ENCODE peak calls at places on chromosomes 3 and 15, in four cellular contexts. H is CD4-positive, CD25-positive, alpha-beta regulatory T cell; W is foreskin keratinocyte; X is upper lobe of left lung. D is an unnamed sample.

GRCh38 chr3:141942006-141942405 is 65.6 kb downstream of the ATP1B3 start:
- DNase-seq in H (no peak), W (no peak), X (no peak), D (no peak)

GRCh38 chr15:57375827-57376694 is at the start of gene CGNL1:
- DNase-seq in H (no peak), W (no peak), X (peak; percentile 92), D (no peak)

GRCh38 chr3:36480916-36481648 is 100.8 kb downstream of the STAC start:
- DNase-seq in H (no peak), W (no peak), X (no peak), D (no peak)

GRCh38 chr3:10268930-10269329 is 20.7 kb downstream of the TATDN2 start:
- DNase-seq in H (no peak), W (no peak), X (no peak), D (no peak)

GRCh38 chr3:11835028-11835639 is 11.6 kb downstream of the TAMM41 start:
- DNase-seq in H (no peak), W (peak; percentile 15), X (no peak), D (no peak)

GRCh38 chr15:39618063-39618823 is 37.4 kb downstream of the THBS1 start:
- DNase-seq in H (no peak), W (peak; percentile 72), X (no peak), D (no peak)

GRCh38 chr3:16211176-16211904 is 36.9 kb downstream of the GALNT15 start:
- DNase-seq in H (no peak), W (peak; percentile 3), X (no peak), D (no peak)

GRCh38 chr3:47661121-47661752 is 82.6 kb upstream of the CSPG5 start:
- DNase-seq in H (no peak), W (peak; percentile 22), X (no peak), D (no peak)

GRCh38 chr3:123448503-123449091 is at the start of gene ADCY5:
- DNase-seq in H (no peak), W (no peak), X (peak; percentile 88), D (no peak)

GRCh38 chr15:63186065-63186464 is 3.3 kb upstream of the RAB8B start:
- DNase-seq in H (no peak), W (peak; percentile 85), X (no peak), D (no peak)

GRCh38 chr3:197599089-197599765 is 43.5 kb upstream of the BDH1 start:
- DNase-seq in H (peak; percentile 66), W (peak; percentile 74), X (peak; percentile 59), D (peak; percentile 53)

GRCh38 chr3:184166671-184167070 is 8.0 kb upstream of the AP2M1 start:
- DNase-seq in H (no peak), W (no peak), X (no peak), D (no peak)

GRCh38 chr15:96766387-96766786 is 435.9 kb downstream of the NR2F2 start:
- DNase-seq in H (no peak), W (no peak), X (no peak), D (no peak)

GRCh38 chr15:93164409-93164808 is 75.4 kb upstream of the RGMA start:
- DNase-seq in H (no peak), W (no peak), X (no peak), D (no peak)

GRCh38 chr3:50738252-50738598 is 63.5 kb downstream of the DOCK3 start:
- DNase-seq in H (no peak), W (no peak), X (peak; percentile 8), D (no peak)

GRCh38 chr3:120678984-120679383 is 3.1 kb downstream of the HGD start:
- DNase-seq in H (no peak), W (peak; percentile 11), X (no peak), D (no peak)

GRCh38 chr3:141959921-141960554 is 83.6 kb downstream of the ATP1B3 start:
- DNase-seq in H (no peak), W (peak; percentile 79), X (no peak), D (no peak)

GRCh38 chr3:101134331-101134730 is 141.1 kb upstream of the ABI3BP start:
- DNase-seq in H (no peak), W (no peak), X (no peak), D (no peak)

GRCh38 chr3:141525813-141526212 is 39.0 kb downstream of the RASA2 start:
- DNase-seq in H (no peak), W (no peak), X (no peak), D (no peak)

GRCh38 chr3:14343338-14344112 is 58.9 kb upstream of the SLC6A6 start:
- DNase-seq in H (no peak), W (no peak), X (no peak), D (no peak)

GRCh38 chr3:18758047-18758704 is 333.0 kb upstream of the SATB1 start:
- DNase-seq in H (peak; percentile 11), W (peak; percentile 91), X (no peak), D (no peak)

GRCh38 chr3:14286887-14287496 is 108.4 kb downstream of the LSM3 start:
- DNase-seq in H (no peak), W (no peak), X (no peak), D (no peak)

GRCh38 chr3:42936157-42936981 is 30.4 kb downstream of the ZNF662 start:
- DNase-seq in H (no peak), W (peak; percentile 55), X (peak; percentile 65), D (no peak)

GRCh38 chr15:24734391-24734790 is 58.8 kb downstream of the NPAP1 start:
- DNase-seq in H (no peak), W (peak; percentile 8), X (no peak), D (no peak)

GRCh38 chr3:167874667-167875372 is 139.3 kb downstream of the SERPINI1 start:
- DNase-seq in H (no peak), W (no peak), X (no peak), D (no peak)

GRCh38 chr3:167872941-167873340 is 137.4 kb downstream of the SERPINI1 start:
- DNase-seq in H (no peak), W (no peak), X (no peak), D (no peak)

GRCh38 chr3:167870201-167870600 is 134.7 kb downstream of the SERPINI1 start:
- DNase-seq in H (no peak), W (no peak), X (no peak), D (no peak)

GRCh38 chr3:167870743-167871142 is 135.2 kb downstream of the SERPINI1 start:
- DNase-seq in H (no peak), W (no peak), X (no peak), D (no peak)

DNA sequence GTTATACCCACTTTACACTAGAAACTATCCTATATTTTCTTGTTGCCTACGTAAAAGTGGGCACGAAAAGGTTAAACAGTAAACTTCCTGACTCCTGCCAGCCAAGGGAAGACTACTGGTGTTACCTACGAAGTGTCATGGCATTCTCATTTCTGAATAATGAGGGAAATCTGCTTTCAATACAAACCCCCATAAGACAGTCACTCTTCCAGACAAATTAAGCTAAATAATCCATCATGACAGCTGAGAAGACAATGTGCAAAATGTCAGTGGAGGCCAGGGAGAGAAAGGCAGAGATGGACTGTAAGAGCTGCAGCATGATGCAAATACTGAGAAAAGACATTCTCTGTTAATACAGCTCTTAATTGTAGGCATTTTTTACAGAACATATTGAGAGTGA is 136.5 kb downstream of the SERPINI1 start:
- DNase-seq in H (no peak), W (no peak), X (no peak), D (no peak)
- H3K27ac ChIP-seq in H (no peak overlapping the region), W (no peak overlapping the region), X (no peak overlapping the region), D (no peak overlapping the region)

GRCh38 chr3:52023860-52024764 is 28.4 kb upstream of the RPL29 start:
- DNase-seq in H (no peak), W (no peak), X (no peak), D (no peak)
- H3K27ac ChIP-seq in H (no peak overlapping the region), W (no peak overlapping the region), X (peak overlapping the region; percentile 81), D (no peak overlapping the region)

GRCh38 chr3:171380711-171381435 is 79.3 kb downstream of the TNIK start:
- DNase-seq in H (no peak), W (no peak), X (no peak), D (no peak)

GRCh38 chr3:171385086-171385485 is 75.1 kb downstream of the TNIK start:
- DNase-seq in H (no peak), W (no peak), X (no peak), D (no peak)

GRCh38 chr3:171380084-171380483 is 80.1 kb downstream of the TNIK start:
- DNase-seq in H (no peak), W (no peak), X (no peak), D (no peak)

GRCh38 chr3:171384101-171384891 is 75.9 kb downstream of the TNIK start:
- DNase-seq in H (no peak), W (no peak), X (no peak), D (no peak)

GRCh38 chr3:171383206-171384018 is 76.8 kb downstream of the TNIK start:
- DNase-seq in H (no peak), W (no peak), X (no peak), D (peak; percentile 48)
- H3K27ac ChIP-seq in H (no peak overlapping the region), W (no peak overlapping the region), X (no peak overlapping the region), D (peak overlapping the region; percentile 73)

GRCh38 chr3:133761605-133762484 is 15.7 kb downstream of the TF start:
- DNase-seq in H (no peak), W (no peak), X (no peak), D (no peak)
- H3K27ac ChIP-seq in H (no peak overlapping the region), W (no peak overlapping the region), X (no peak overlapping the region), D (no peak overlapping the region)

GRCh38 chr3:40972350-40972749 is 227.0 kb upstream of the CTNNB1 start:
- DNase-seq in H (no peak), W (peak; percentile 12), X (no peak), D (no peak)
- H3K27ac ChIP-seq in H (no peak overlapping the region), W (no peak overlapping the region), X (peak overlapping the region; percentile 64), D (peak overlapping the region; percentile 90)

GRCh38 chr3:196009456-196009855 is 72.4 kb downstream of the TFRC start:
- DNase-seq in H (no peak), W (no peak), X (no peak), D (no peak)
- H3K27ac ChIP-seq in H (no peak overlapping the region), W (no peak overlapping the region), X (no peak overlapping the region), D (no peak overlapping the region)

DNA sequence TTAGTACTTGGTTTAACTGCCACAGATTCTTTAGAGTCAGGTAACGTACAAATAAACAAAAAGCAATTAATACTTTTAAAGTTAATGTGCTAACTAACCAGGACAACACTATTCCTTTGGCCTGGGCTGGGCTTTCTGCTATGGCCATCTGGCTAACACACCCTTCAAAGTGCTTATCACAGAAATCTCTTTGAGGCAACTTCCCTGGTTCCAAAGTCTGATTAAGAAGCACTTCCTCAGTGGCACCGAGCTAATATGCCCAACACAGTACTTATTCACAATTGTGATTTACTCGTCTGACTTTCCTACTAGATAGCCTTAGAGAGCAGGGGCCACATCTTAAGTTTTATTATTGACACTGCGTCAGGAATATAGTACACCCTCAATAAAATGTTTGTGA is 191.4 kb downstream of the MEIS2 start:
- DNase-seq in H (no peak), W (no peak), X (no peak), D (no peak)
- H3K27ac ChIP-seq in H (no peak overlapping the region), W (no peak overlapping the region), X (no peak overlapping the region), D (no peak overlapping the region)

GRCh38 chr15:88126695-88127476 is 129.7 kb downstream of the NTRK3 start:
- DNase-seq in H (no peak), W (no peak), X (no peak), D (no peak)
- H3K27ac ChIP-seq in H (no peak overlapping the region), W (no peak overlapping the region), X (no peak overlapping the region), D (peak overlapping the region; percentile 74)

GRCh38 chr15:37017031-37017625 is 83.2 kb downstream of the MEIS2 start:
- DNase-seq in H (no peak), W (no peak), X (no peak), D (no peak)
- H3K27ac ChIP-seq in H (no peak overlapping the region), W (no peak overlapping the region), X (no peak overlapping the region), D (peak overlapping the region; percentile 56)